ENCODE peak calls at places on chromosomes 16 and 17, in five cellular contexts. Y, W, E, C and Q are unnamed samples.

GRCh38 chr17:55154101-55154500 is 110.7 kb upstream of the HLF start:
- DNase-seq in C (no peak), E (no peak), W (no peak), Y (no peak), Q (no peak)

GRCh38 chr17:78300962-78301820 is 58.7 kb downstream of the SOCS3 start:
- DNase-seq in C (no peak), Y (no peak), W (no peak), E (peak; percentile 30), Q (no peak)

GRCh38 chr17:36687736-36688135 is 86.4 kb downstream of the MRM1 start:
- DNase-seq in C (no peak), Y (no peak), E (no peak), W (no peak), Q (no peak)

GRCh38 chr17:37273419-37274051 is 102.2 kb upstream of the C17orf78 start:
- DNase-seq in E (peak; percentile 26), Y (no peak), W (no peak), C (no peak), Q (no peak)

GRCh38 chr17:1611715-1612114 is 16.9 kb downstream of the SLC43A2 start:
- DNase-seq in E (no peak), W (no peak), C (no peak), Y (no peak), Q (no peak)

GRCh38 chr16:3675601-3676130 is 21.2 kb downstream of the DNASE1 start:
- DNase-seq in C (no peak), W (no peak), E (no peak), Y (no peak), Q (no peak)

GRCh38 chr16:48276102-48276501 is 28.8 kb upstream of the ABCC11 start:
- DNase-seq in E (no peak), C (no peak), W (no peak), Y (no peak), Q (no peak)

GRCh38 chr16:85423631-85424030 is 189.5 kb upstream of the GSE1 start:
- DNase-seq in C (no peak), E (no peak), W (no peak), Y (no peak), Q (no peak)

GRCh38 chr17:35241520-35241919 is 1.4 kb upstream of the SLFN5 start:
- DNase-seq in C (peak; percentile 8), W (no peak), E (no peak), Y (no peak), Q (no peak)

GRCh38 chr17:48907713-48908046 is 527 bp upstream of the UBE2Z start:
- DNase-seq in E (peak; percentile 51), W (no peak), C (no peak), Y (no peak), Q (no peak)

GRCh38 chr17:69870751-69871199 is 204.2 kb upstream of the KCNJ16 start:
- DNase-seq in W (no peak), Y (no peak), C (no peak), E (peak; percentile 64), Q (no peak)

GRCh38 chr17:69972251-69972650 is 102.8 kb upstream of the KCNJ16 start:
- DNase-seq in Y (no peak), E (no peak), C (no peak), W (no peak), Q (no peak)

GRCh38 chr17:45895969-45896793 is 1.8 kb downstream of the MAPT start:
- DNase-seq in W (no peak), Y (no peak), C (no peak), E (no peak), Q (no peak)

GRCh38 chr17:2844386-2844785 is 48.1 kb downstream of the RAP1GAP2 start:
- DNase-seq in E (no peak), W (no peak), C (no peak), Y (no peak), Q (no peak)

GRCh38 chr16:86308514-86308913 is 201.8 kb upstream of the FOXF1 start:
- DNase-seq in E (no peak), Y (no peak), W (no peak), C (no peak), Q (no peak)

GRCh38 chr16:4463522-4464163 is 10.8 kb downstream of the NMRAL1 start:
- DNase-seq in W (no peak), Y (no peak), C (no peak), E (no peak), Q (no peak)

GRCh38 chr17:66636111-66636510 is 198.8 kb upstream of the CACNG5 start:
- DNase-seq in C (no peak), Y (no peak), E (peak; percentile 78), W (no peak), Q (no peak)

GRCh38 chr17:9195346-9195870 is 174.1 kb downstream of the NTN1 start:
- DNase-seq in W (no peak), Y (no peak), C (no peak), E (no peak), Q (no peak)

GRCh38 chr16:28865289-28865688 is 1.6 kb downstream of the SH2B1 start:
- DNase-seq in E (no peak), C (no peak), W (no peak), Y (no peak), Q (no peak)

GRCh38 chr17:40260528-40260927 is 27.2 kb upstream of the CDC6 start:
- DNase-seq in Y (no peak), W (no peak), E (no peak), C (no peak), Q (no peak)

GRCh38 chr16:53094013-53094630 is 39.3 kb downstream of the CHD9 start:
- DNase-seq in Y (no peak), W (peak; percentile 60), E (no peak), C (peak; percentile 5), Q (no peak)